ENCODE peak calls at places on chromosome 7, in five cellular contexts. S, R, U, Q and T are unnamed samples.

GRCh38 chr7:36620166-36620708 is 104.1 kb downstream of the AOAH start:
- DNase-seq in S (no peak), R (no peak), U (no peak), Q (no peak), T (no peak)

GRCh38 chr7:100153713-100154519 is 4.6 kb downstream of the TRAPPC14 start:
- DNase-seq in S (no peak), R (no peak), U (no peak), Q (no peak), T (no peak)

GRCh38 chr7:47549916-47550315 is 32.0 kb downstream of the TNS3 start:
- DNase-seq in S (no peak), R (no peak), U (no peak), Q (no peak), T (no peak)

GRCh38 chr7:112414855-112415490 is 35.3 kb upstream of the IFRD1 start:
- DNase-seq in S (peak; percentile 37), R (peak; percentile 63), U (peak; percentile 27), Q (peak; percentile 43), T (no peak)

GRCh38 chr7:105611856-105612775 is 30.8 kb upstream of the EFCAB10 start:
- DNase-seq in S (no peak), R (no peak), U (peak; percentile 50), Q (peak; percentile 6), T (no peak)

GRCh38 chr7:148347981-148348380 is 242.6 kb upstream of the C7orf33 start:
- DNase-seq in S (no peak), R (no peak), U (no peak), Q (no peak), T (no peak)

GRCh38 chr7:24755541-24756416 is 1.5 kb downstream of the GSDME start:
- DNase-seq in S (no peak), R (peak; percentile 75), U (peak; percentile 76), Q (peak; percentile 26), T (no peak)

GRCh38 chr7:67392596-67393438 is 396.2 kb downstream of the TYW1 start:
- DNase-seq in S (no peak), R (no peak), U (no peak), Q (no peak), T (no peak)

GRCh38 chr7:87506243-87507180 is 31.0 kb upstream of the ABCB4 start:
- DNase-seq in S (no peak), R (peak; percentile 38), U (peak; percentile 35), Q (no peak), T (no peak)

GRCh38 chr7:149097088-149097487 is 6.6 kb upstream of the ZNF786 start:
- DNase-seq in S (no peak), R (no peak), U (peak; percentile 35), Q (no peak), T (no peak)

GRCh38 chr7:137122145-137122544 is 221.4 kb downstream of the PTN start:
- DNase-seq in S (no peak), R (no peak), U (no peak), Q (no peak), T (no peak)

GRCh38 chr7:39735903-39736302 is 112.5 kb downstream of the RALA start:
- DNase-seq in S (no peak), R (peak; percentile 35), U (peak; percentile 46), Q (peak; percentile 71), T (no peak)

GRCh38 chr7:16422100-16422430 is 727 bp upstream of the CRPPA start:
- DNase-seq in S (no peak), R (peak; percentile 55), U (peak; percentile 38), Q (no peak), T (no peak)

GRCh38 chr7:27133409-27134157 is 3.0 kb upstream of the HOXA4 start:
- DNase-seq in S (no peak), R (no peak), U (peak; percentile 25), Q (no peak), T (no peak)

GRCh38 chr7:114209968-114210367 is 204.6 kb upstream of the FOXP2 start:
- DNase-seq in S (peak; percentile 4), R (no peak), U (no peak), Q (no peak), T (no peak)

GRCh38 chr7:138477581-138477980 is 17.5 kb downstream of the TRIM24 start:
- DNase-seq in S (no peak), R (no peak), U (peak; percentile 34), Q (no peak), T (no peak)

GRCh38 chr7:139768249-139768824 is 9.5 kb downstream of the HIPK2 start:
- DNase-seq in S (no peak), R (no peak), U (no peak), Q (no peak), T (no peak)

GRCh38 chr7:15323545-15323944 is 238.3 kb downstream of the AGMO start:
- DNase-seq in S (no peak), R (no peak), U (no peak), Q (no peak), T (no peak)

GRCh38 chr7:4144801-4145470 is 537.2 kb upstream of the FOXK1 start:
- DNase-seq in S (no peak), R (peak; percentile 49), U (peak; percentile 58), Q (peak; percentile 10), T (peak; percentile 81)

GRCh38 chr7:47371733-47372368 is 210.1 kb downstream of the TNS3 start:
- DNase-seq in S (no peak), R (no peak), U (peak; percentile 75), Q (peak; percentile 81), T (no peak)

GRCh38 chr7:64183126-64183742 is 23.8 kb upstream of the ZNF735 start:
- DNase-seq in S (peak; percentile 3), R (peak; percentile 27), U (no peak), Q (no peak), T (no peak)

GRCh38 chr7:7681191-7681935 is 37.0 kb downstream of the RPA3 start:
- DNase-seq in S (peak; percentile 55), R (peak; percentile 77), U (peak; percentile 55), Q (peak; percentile 60), T (no peak)

GRCh38 chr7:37323912-37324430 is 124.7 kb downstream of the ELMO1 start:
- DNase-seq in S (no peak), R (no peak), U (no peak), Q (no peak), T (no peak)

GRCh38 chr7:140006600-140006999 is 56.2 kb downstream of the PARP12 start:
- DNase-seq in S (no peak), R (no peak), U (no peak), Q (no peak), T (no peak)

GRCh38 chr7:7962851-7963250 is 5.7 kb upstream of the GLCCI1 start:
- DNase-seq in S (no peak), R (no peak), U (peak; percentile 58), Q (peak; percentile 54), T (no peak)

GRCh38 chr7:21542891-21543527 is at the start of gene DNAH11:
- DNase-seq in S (peak; percentile 51), R (no peak), U (peak; percentile 34), Q (no peak), T (no peak)

GRCh38 chr7:5397657-5398237 is 25.9 kb downstream of the TNRC18 start:
- DNase-seq in S (no peak), R (no peak), U (no peak), Q (no peak), T (no peak)

GRCh38 chr7:23462846-23463245 is 7.4 kb downstream of the IGF2BP3 start:
- DNase-seq in S (peak; percentile 35), R (peak; percentile 54), U (peak; percentile 64), Q (peak; percentile 63), T (no peak)

GRCh38 chr7:135672560-135673359 is 10.4 kb downstream of the STMP1 start:
- DNase-seq in S (peak; percentile 41), R (peak; percentile 68), U (peak; percentile 76), Q (peak; percentile 80), T (no peak)

GRCh38 chr7:90749262-90749661 is 153.1 kb downstream of the CDK14 start:
- DNase-seq in S (no peak), R (no peak), U (no peak), Q (no peak), T (no peak)

GRCh38 chr7:519429-519973 is at the start of gene PDGFA:
- DNase-seq in S (peak; percentile 73), R (peak; percentile 64), U (peak; percentile 68), Q (no peak), T (no peak)

GRCh38 chr7:99386584-99387238 is 12.2 kb downstream of the ARPC1B start:
- DNase-seq in S (peak; percentile 43), R (peak; percentile 83), U (no peak), Q (no peak), T (no peak)

DNA sequence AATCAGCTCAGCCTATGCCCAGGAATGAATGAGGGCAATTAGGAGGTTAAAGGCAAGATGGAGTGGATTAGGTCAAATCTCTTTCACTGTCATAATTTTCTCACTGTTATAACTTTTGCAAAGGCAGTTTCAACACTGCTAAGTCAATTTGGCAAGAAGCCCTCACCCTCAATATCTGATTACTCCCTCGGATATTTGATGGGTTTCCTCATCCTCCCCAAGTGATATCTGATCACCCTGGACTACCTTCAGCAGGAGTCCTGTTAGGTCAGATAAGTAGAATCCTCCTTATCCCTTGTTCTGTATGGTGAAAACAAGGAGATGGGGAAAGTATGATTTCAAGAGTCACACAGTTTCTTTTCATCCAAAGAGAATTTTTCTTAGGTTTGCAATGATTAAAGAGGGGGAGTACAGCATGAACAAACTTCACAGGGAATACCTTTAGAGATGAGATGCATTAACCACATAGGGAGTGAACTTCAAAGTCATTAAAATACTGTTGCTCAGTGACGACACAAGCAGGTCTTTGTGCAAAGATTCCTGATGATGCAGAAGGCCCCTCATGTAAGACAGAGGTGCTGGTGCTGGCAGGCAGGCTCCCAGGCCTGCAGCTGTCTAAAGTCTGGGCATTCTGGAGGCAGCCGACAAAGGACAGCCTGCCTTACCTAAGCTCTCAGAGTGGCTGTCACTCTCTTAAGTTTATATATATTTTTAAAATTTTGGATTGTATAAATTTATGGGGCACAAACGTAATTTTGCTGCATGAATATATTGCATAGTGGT is 75.4 kb upstream of the POM121L12 start:
- DNase-seq in S (no peak), R (peak; percentile 31), U (peak; percentile 35), Q (no peak), T (no peak)
- TF ChIP-seq CTCF in S (no peak), R (no peak), U (no peak), Q (no peak), T (no peak)

GRCh38 chr7:150378853-150379589 is at the start of gene ZNF775:
- DNase-seq in S (peak; percentile 98), R (peak; percentile 99), U (peak; percentile 91), Q (peak; percentile 88), T (peak; percentile 97)
- TF ChIP-seq CTCF in S (no peak), R (no peak), U (no peak), Q (no peak), T (no peak)

GRCh38 chr7:133344275-133344674 is 91.4 kb downstream of the EXOC4 start:
- DNase-seq in S (no peak), R (peak; percentile 23), U (no peak), Q (peak; percentile 9), T (no peak)
- TF ChIP-seq CTCF in S (peak; percentile 42), R (peak; percentile 32), U (peak; percentile 58), Q (peak; percentile 54), T (peak; percentile 73)

GRCh38 chr7:132394283-132395003 is 181.8 kb downstream of the PLXNA4 start:
- DNase-seq in S (peak; percentile 37), R (peak; percentile 24), U (no peak), Q (no peak), T (no peak)
- TF ChIP-seq CTCF in S (no peak), R (peak; percentile 22), U (no peak), Q (peak; percentile 31), T (peak; percentile 36)

GRCh38 chr7:45435846-45436245 is 138.3 kb upstream of the ADCY1 start:
- DNase-seq in S (no peak), R (peak; percentile 80), U (peak; percentile 94), Q (peak; percentile 43), T (no peak)
- TF ChIP-seq CTCF in S (no peak), R (no peak), U (no peak), Q (no peak), T (no peak)